ENCODE peak calls at places on chromosome 19, in nine cellular contexts. W, O, Q, G, V, D, Y, X and H are unnamed samples.

GRCh38 chr19:6099633-6100032 is 10.7 kb downstream of the RFX2 start:
- DNase-seq in W (no peak), O (no peak), Q (no peak), G (no peak), V (no peak), D (no peak), Y (no peak), X (no peak), H (no peak)

GRCh38 chr19:49157445-49158224 is at the start of gene TRPM4:
- DNase-seq in W (peak; percentile 62), O (peak; percentile 93), Q (peak; percentile 91), G (peak; percentile 96), V (peak; percentile 97), D (peak; percentile 65), Y (no peak), X (peak; percentile 98), H (peak; percentile 96)

GRCh38 chr19:50500060-50500752 is 10.8 kb downstream of the JOSD2 start:
- DNase-seq in W (no peak), O (no peak), Q (no peak), G (peak; percentile 83), V (peak; percentile 81), D (no peak), Y (no peak), X (no peak), H (peak; percentile 86)

GRCh38 chr19:55259540-55260210 is 858 bp upstream of the PPP6R1 start:
- DNase-seq in W (no peak), O (no peak), Q (no peak), G (no peak), V (no peak), D (no peak), Y (no peak), X (no peak), H (no peak)

GRCh38 chr19:13099073-13099999 is 3.3 kb downstream of the LYL1 start:
- DNase-seq in W (peak; percentile 74), O (no peak), Q (peak; percentile 66), G (peak; percentile 81), V (peak; percentile 81), D (no peak), Y (no peak), X (no peak), H (peak; percentile 88)

GRCh38 chr19:34172661-34173144 is 399 bp downstream of the LSM14A start:
- DNase-seq in W (no peak), O (peak; percentile 38), Q (peak; percentile 26), G (peak; percentile 31), V (peak; percentile 24), D (no peak), Y (no peak), X (no peak), H (no peak)

GRCh38 chr19:21439372-21439771 is 42.4 kb downstream of the ZNF493 start:
- DNase-seq in W (no peak), O (no peak), Q (no peak), G (no peak), V (no peak), D (no peak), Y (peak; percentile 61), X (no peak), H (no peak)

GRCh38 chr19:48874309-48875135 is 2.3 kb downstream of the PPP1R15A start:
- DNase-seq in W (no peak), O (no peak), Q (peak; percentile 27), G (no peak), V (no peak), D (peak; percentile 24), Y (no peak), X (peak; percentile 92), H (no peak)

GRCh38 chr19:52415711-52416110 is 13.2 kb upstream of the ZNF534 start:
- DNase-seq in W (no peak), O (no peak), Q (no peak), G (no peak), V (no peak), D (no peak), Y (no peak), X (no peak), H (no peak)

GRCh38 chr19:58558066-58558622 is at the start of gene UBE2M:
- DNase-seq in W (no peak), O (no peak), Q (no peak), G (peak; percentile 58), V (peak; percentile 62), D (no peak), Y (no peak), X (peak; percentile 94), H (peak; percentile 81)

GRCh38 chr19:21133633-21134032 is 8.2 kb upstream of the ZNF431 start:
- DNase-seq in W (no peak), O (no peak), Q (no peak), G (no peak), V (no peak), D (no peak), Y (no peak), X (no peak), H (no peak)

GRCh38 chr19:11405846-11406643 is 13.1 kb downstream of the RGL3 start:
- DNase-seq in W (no peak), O (no peak), Q (no peak), G (no peak), V (no peak), D (no peak), Y (no peak), X (no peak), H (no peak)

GRCh38 chr19:55386515-55386947 is 799 bp downstream of the RPL28 start:
- DNase-seq in W (no peak), O (no peak), Q (no peak), G (no peak), V (no peak), D (no peak), Y (no peak), X (no peak), H (no peak)